ENCODE peak calls at places on chromosomes 16 and 17, in eight cellular contexts. E is astrocyte of the spinal cord, W is dorsolateral prefrontal cortex, F is T47D, M is GOT3, H is skeletal muscle cell, L is COR-L47, K is brain microvascular endothelial cell. V is an unnamed sample.

GRCh38 chr17:40843242-40843641 is 20.8 kb upstream of the KRT10 start:
- DNase-seq in W (no peak), F (no peak), H (no peak), M (no peak), K (no peak), L (no peak), E (no peak), V (no peak)

GRCh38 chr17:17227608-17228520 is 9.1 kb downstream of the FLCN start:
- DNase-seq in H (no peak), E (no peak), M (no peak), F (no peak), L (no peak), W (peak; percentile 81), K (no peak), V (no peak)

GRCh38 chr16:659618-660017 is 8.3 kb upstream of the RHOT2 start:
- DNase-seq in H (no peak), K (no peak), E (no peak), M (no peak), F (no peak), W (no peak), L (no peak), V (no peak)

GRCh38 chr17:81813371-81813684 is 9.4 kb downstream of the GCGR start:
- DNase-seq in W (no peak), K (no peak), F (no peak), L (no peak), H (no peak), E (no peak), M (no peak), V (no peak)

GRCh38 chr16:14196011-14196410 is 124.9 kb downstream of the MRTFB start:
- DNase-seq in L (no peak), K (peak; percentile 33), E (no peak), W (no peak), M (no peak), F (no peak), H (no peak), V (no peak)

GRCh38 chr16:49353650-49354049 is 20.0 kb upstream of the C16orf78 start:
- DNase-seq in K (no peak), M (no peak), F (no peak), H (no peak), L (no peak), E (no peak), W (no peak), V (no peak)

GRCh38 chr16:53043462-53043861 is 9.2 kb downstream of the CHD9NB start:
- DNase-seq in L (no peak), E (no peak), M (no peak), F (no peak), W (peak; percentile 52), H (no peak), K (no peak), V (no peak)

GRCh38 chr17:79778504-79779087 is 648 bp downstream of the CBX2 start:
- DNase-seq in K (no peak), H (no peak), L (peak; percentile 39), E (no peak), F (peak; percentile 42), M (no peak), W (no peak), V (peak; percentile 67)

GRCh38 chr17:79754359-79754758 is 23.6 kb upstream of the CBX2 start:
- DNase-seq in K (no peak), M (no peak), E (no peak), W (no peak), H (no peak), F (no peak), L (no peak), V (no peak)

GRCh38 chr17:7717756-7718350 is 309 bp downstream of the DNAH2 start:
- DNase-seq in K (no peak), F (no peak), H (peak; percentile 5), M (no peak), W (peak; percentile 68), L (no peak), E (no peak), V (peak; percentile 31)

GRCh38 chr17:48757524-48757961 is 29.0 kb upstream of the HOXB13 start:
- DNase-seq in K (no peak), L (peak; percentile 3), M (no peak), W (no peak), E (no peak), F (no peak), H (no peak), V (no peak)

GRCh38 chr16:51763072-51763658 is 612.1 kb upstream of the SALL1 start:
- DNase-seq in F (no peak), H (no peak), K (no peak), M (no peak), L (peak; percentile 20), E (peak; percentile 4), W (no peak), V (peak; percentile 60)

GRCh38 chr16:88499836-88500251 is 46.8 kb downstream of the ZFPM1 start:
- DNase-seq in F (no peak), W (no peak), K (no peak), M (no peak), E (no peak), L (no peak), H (no peak), V (no peak)

GRCh38 chr16:83651871-83652270 is 155.9 kb upstream of the HSBP1 start:
- DNase-seq in K (no peak), L (no peak), H (no peak), W (no peak), M (no peak), F (no peak), E (no peak), V (no peak)

GRCh38 chr17:64115871-64116534 is 13.9 kb downstream of the ERN1 start:
- DNase-seq in W (no peak), E (no peak), H (peak; percentile 60), K (peak; percentile 58), L (no peak), F (no peak), M (no peak), V (no peak)

GRCh38 chr17:57363998-57364645 is 107.8 kb downstream of the MSI2 start:
- DNase-seq in W (no peak), H (no peak), E (peak; percentile 15), K (no peak), L (peak; percentile 22), M (no peak), F (no peak), V (no peak)

GRCh38 chr16:87380875-87381274 is 2.7 kb downstream of the FBXO31 start:
- DNase-seq in M (no peak), E (peak; percentile 49), L (no peak), H (no peak), W (no peak), F (no peak), K (no peak), V (no peak)

GRCh38 chr17:65433157-65433556 is 128.3 kb downstream of the AXIN2 start:
- DNase-seq in H (no peak), M (no peak), L (no peak), E (no peak), W (no peak), F (no peak), K (no peak), V (no peak)

GRCh38 chr17:78135858-78136500 is 5.4 kb downstream of the TMC8 start:
- DNase-seq in F (no peak), W (no peak), M (no peak), E (no peak), H (no peak), K (no peak), L (no peak), V (no peak)

GRCh38 chr16:35752012-35752772 is 2292.8 kb downstream of the TP53TG3F start:
- DNase-seq in H (no peak), E (no peak), M (no peak), L (no peak), W (no peak), F (no peak), K (no peak), V (no peak)

GRCh38 chr16:81035975-81036750 is 521 bp downstream of the ATMIN start:
- DNase-seq in L (peak; percentile 16), H (no peak), F (peak; percentile 56), M (no peak), W (peak; percentile 42), K (peak; percentile 6), E (peak; percentile 27), V (peak; percentile 42)

GRCh38 chr17:75632863-75633483 is at the start of gene SMIM5:
- DNase-seq in K (peak; percentile 86), F (peak; percentile 98), M (peak; percentile 60), H (peak; percentile 60), W (peak; percentile 95), E (peak; percentile 92), L (peak; percentile 48), V (peak; percentile 95)

GRCh38 chr17:3913531-3914318 is 2.5 kb downstream of the P2RX1 start:
- DNase-seq in L (no peak), F (peak; percentile 74), E (peak; percentile 58), M (peak; percentile 33), W (peak; percentile 85), H (peak; percentile 25), K (peak; percentile 76), V (peak; percentile 94)

V was measured in H9.